ENCODE peak calls at places on chromosomes 13 and 19, in four cellular contexts. M is HS-5, I is pancreas, E is heart right ventricle. U is an unnamed sample.

GRCh38 chr13:72004236-72004635 is 137.2 kb upstream of the DACH1 start:
- DNase-seq in M (no peak), E (no peak), I (no peak), U (no peak)

GRCh38 chr13:85508683-85509329 is 290.4 kb downstream of the SLITRK6 start:
- DNase-seq in M (no peak), I (no peak), E (no peak), U (no peak)

GRCh38 chr13:27605099-27605498 is 15.2 kb downstream of the LNX2 start:
- DNase-seq in M (no peak), I (no peak), E (no peak), U (no peak)

GRCh38 chr19:44800461-44800860 is 8.4 kb upstream of the BCAM start:
- DNase-seq in I (peak; percentile 75), M (peak; percentile 40), E (peak; percentile 90), U (peak; percentile 31)

GRCh38 chr19:16435238-16435911 is 36.4 kb downstream of the EPS15L1 start:
- DNase-seq in M (peak; percentile 89), I (no peak), E (no peak), U (peak; percentile 55)

GRCh38 chr13:37127706-37128241 is 22.3 kb upstream of the CSNK1A1L start:
- DNase-seq in I (peak; percentile 11), E (no peak), M (no peak), U (peak; percentile 79)

GRCh38 chr13:110477711-110478245 is 83.7 kb downstream of the RAB20 start:
- DNase-seq in E (no peak), I (no peak), M (no peak), U (no peak)

GRCh38 chr13:36806102-36806501 is 12.9 kb upstream of the RFXAP start:
- DNase-seq in E (no peak), I (no peak), M (no peak), U (no peak)

GRCh38 chr19:4172861-4173473 is 9.4 kb downstream of the SIRT6 start:
- DNase-seq in I (peak; percentile 45), E (peak; percentile 71), M (no peak), U (no peak)

GRCh38 chr13:51523082-51523518 is 61.2 kb upstream of the WDFY2 start:
- DNase-seq in M (no peak), E (no peak), I (no peak), U (no peak)

GRCh38 chr13:99639126-99639525 is 137.9 kb downstream of the TM9SF2 start:
- DNase-seq in I (no peak), E (no peak), M (no peak), U (no peak)

GRCh38 chr19:48806518-48806817 is 4.4 kb downstream of the BCAT2 start:
- DNase-seq in E (no peak), M (no peak), I (no peak), U (no peak)

GRCh38 chr13:21719463-21719862 is 48.6 kb downstream of the FGF9 start:
- DNase-seq in M (no peak), I (no peak), E (no peak), U (no peak)

GRCh38 chr19:50275577-50276368 is 53.4 kb downstream of the KCNC3 start:
- DNase-seq in E (no peak), I (no peak), M (no peak), U (no peak)

GRCh38 chr13:48233886-48234488 is 981 bp downstream of the ITM2B start:
- DNase-seq in E (no peak), I (no peak), M (no peak), U (no peak)

GRCh38 chr13:40379794-40380608 is 286.4 kb downstream of the FOXO1 start:
- DNase-seq in I (no peak), E (no peak), M (no peak), U (no peak)

GRCh38 chr19:5145521-5146511 is 176.9 kb downstream of the KDM4B start:
- DNase-seq in E (peak; percentile 12), I (no peak), M (no peak), U (no peak)

GRCh38 chr13:74922963-74923362 is 559.0 kb downstream of the TBC1D4 start:
- DNase-seq in I (no peak), E (no peak), M (no peak), U (no peak)

GRCh38 chr13:28527629-28528028 is 32.7 kb upstream of the FLT1 start:
- DNase-seq in I (no peak), M (no peak), E (no peak), U (no peak)

GRCh38 chr19:46618670-46619231 is 6.1 kb downstream of the PTGIR start:
- DNase-seq in M (no peak), E (no peak), I (peak; percentile 79), U (no peak)

GRCh38 chr19:54137913-54138776 is 583 bp downstream of the CNOT3 start:
- DNase-seq in M (no peak), I (no peak), E (no peak), U (no peak)

GRCh38 chr13:97434417-97435296 is 688 bp downstream of the RAP2A start:
- DNase-seq in M (no peak), E (peak; percentile 40), I (peak; percentile 22), U (no peak)

GRCh38 chr19:4372630-4373367 is 27.5 kb downstream of the SH3GL1 start:
- DNase-seq in E (no peak), I (peak; percentile 8), M (no peak), U (no peak)

GRCh38 chr13:112781881-112782361 is 92.1 kb downstream of the ATP11A start:
- DNase-seq in E (peak; percentile 63), I (peak; percentile 30), M (no peak), U (peak; percentile 11)

GRCh38 chr19:44623080-44623479 is 9.7 kb downstream of the IGSF23 start:
- DNase-seq in M (no peak), E (no peak), I (no peak), U (no peak)

GRCh38 chr19:17787274-17787913 is 7.5 kb upstream of the B3GNT3 start:
- DNase-seq in I (no peak), E (no peak), M (no peak), U (no peak)

GRCh38 chr19:41646589-41647204 is 19.8 kb upstream of the CEACAM4 start:
- DNase-seq in M (no peak), E (peak; percentile 21), I (no peak), U (no peak)

GRCh38 chr13:53254495-53254894 is 225.9 kb downstream of the OLFM4 start:
- DNase-seq in M (no peak), I (no peak), E (no peak), U (no peak)

GRCh38 chr13:43077446-43077845 is 54.1 kb downstream of the DNAJC15 start:
- DNase-seq in M (no peak), E (no peak), I (no peak), U (no peak)

GRCh38 chr19:4524808-4525562 is 6.7 kb upstream of the PLIN4 start:
- DNase-seq in I (no peak), M (no peak), E (peak; percentile 74), U (no peak)